ENCODE peak calls at places on chromosomes 12 and 14, in four cellular contexts. One of them, this sample, is unnamed.

GRCh38 chr14:90403065-90403464 is 6.2 kb downstream of the CALM1 start:
- DNase-seq in BJ: no peak
- DNase-seq in GM23338: no peak
- DNase-seq in cardiac fibroblast: no peak
- DNase-seq in this sample: no peak

GRCh38 chr12:14989790-14990189 is 16.9 kb downstream of the PDE6H start:
- DNase-seq in BJ: no peak
- DNase-seq in GM23338: no peak
- DNase-seq in cardiac fibroblast: no peak
- DNase-seq in this sample: no peak

GRCh38 chr14:74400328-74400727 is 25.7 kb downstream of the SYNDIG1L start:
- DNase-seq in GM23338: peak; percentile 73
- DNase-seq in BJ: no peak
- DNase-seq in cardiac fibroblast: peak; percentile 11
- DNase-seq in this sample: no peak

GRCh38 chr12:62230652-62231051 is 29.6 kb upstream of the USP15 start:
- DNase-seq in GM23338: no peak
- DNase-seq in BJ: no peak
- DNase-seq in cardiac fibroblast: no peak
- DNase-seq in this sample: no peak

GRCh38 chr12:123761841-123762714 is at the start of gene DNAH10:
- DNase-seq in GM23338: peak; percentile 88
- DNase-seq in BJ: no peak
- DNase-seq in cardiac fibroblast: peak; percentile 3
- DNase-seq in this sample: no peak

GRCh38 chr12:105274571-105274970 is 38.6 kb upstream of the APPL2 start:
- DNase-seq in cardiac fibroblast: no peak
- DNase-seq in BJ: no peak
- DNase-seq in GM23338: no peak
- DNase-seq in this sample: no peak

GRCh38 chr14:94890755-94891154 is 120.8 kb upstream of the GSC start:
- DNase-seq in GM23338: no peak
- DNase-seq in cardiac fibroblast: no peak
- DNase-seq in BJ: no peak
- DNase-seq in this sample: no peak

GRCh38 chr12:107759410-107759809 is 1.5 kb downstream of the PRDM4 start:
- DNase-seq in GM23338: no peak
- DNase-seq in cardiac fibroblast: peak; percentile 89
- DNase-seq in BJ: peak; percentile 55
- DNase-seq in this sample: peak; percentile 63

GRCh38 chr12:76080729-76081415 is 3.6 kb downstream of the NAP1L1 start:
- DNase-seq in GM23338: peak; percentile 79
- DNase-seq in cardiac fibroblast: no peak
- DNase-seq in BJ: no peak
- DNase-seq in this sample: no peak

GRCh38 chr12:77104792-77105191 is 39.4 kb upstream of the E2F7 start:
- DNase-seq in GM23338: no peak
- DNase-seq in cardiac fibroblast: peak; percentile 67
- DNase-seq in BJ: no peak
- DNase-seq in this sample: no peak

GRCh38 chr12:121921106-121921505 is 2.7 kb downstream of the CFAP251 start:
- DNase-seq in GM23338: no peak
- DNase-seq in cardiac fibroblast: no peak
- DNase-seq in BJ: no peak
- DNase-seq in this sample: no peak

GRCh38 chr14:22071001-22071400 is 397.4 kb upstream of the OR4E1 start:
- DNase-seq in GM23338: no peak
- DNase-seq in BJ: no peak
- DNase-seq in cardiac fibroblast: no peak
- DNase-seq in this sample: no peak

GRCh38 chr14:100622234-100622633 is 35.0 kb upstream of the BEGAIN start:
- DNase-seq in BJ: no peak
- DNase-seq in cardiac fibroblast: no peak
- DNase-seq in GM23338: no peak
- DNase-seq in this sample: no peak

GRCh38 chr14:38205949-38206665 is 1.6 kb upstream of the SSTR1 start:
- DNase-seq in cardiac fibroblast: no peak
- DNase-seq in GM23338: peak; percentile 2
- DNase-seq in BJ: no peak
- DNase-seq in this sample: no peak

DNA sequence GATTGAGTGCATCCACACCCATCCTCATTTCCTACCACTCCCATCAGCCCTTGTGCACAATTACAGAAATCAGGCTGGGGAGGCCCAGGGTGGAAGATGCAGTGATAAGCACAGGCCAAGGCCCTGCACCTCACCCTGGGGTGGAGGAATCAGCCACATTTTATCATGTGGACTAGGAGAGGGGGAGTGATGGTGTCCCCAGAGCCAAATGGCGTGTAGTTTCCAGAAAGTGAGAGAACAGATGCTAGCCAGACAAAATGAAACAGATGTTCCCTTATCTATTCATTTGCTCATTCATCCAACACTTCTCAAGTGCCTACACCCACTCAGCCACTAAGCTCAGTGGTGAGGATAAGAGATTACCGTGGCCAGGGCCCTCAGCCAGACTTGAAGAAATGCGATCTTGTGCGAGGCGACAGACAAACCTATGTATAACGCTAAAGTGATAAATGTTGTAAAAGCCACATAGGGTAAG is 93.6 kb downstream of the STAB2 start:
- DNase-seq in BJ: no peak
- DNase-seq in cardiac fibroblast: no peak
- DNase-seq in GM23338: no peak
- DNase-seq in this sample: peak; percentile 11
- H3K4me3 ChIP-seq in BJ: no peak overlapping the region
- H3K4me3 ChIP-seq in cardiac fibroblast: no peak overlapping the region
- H3K4me3 ChIP-seq in GM23338: no peak overlapping the region
- H3K4me3 ChIP-seq in this sample: no peak overlapping the region

GRCh38 chr12:69318225-69318624 is 30.0 kb upstream of the LYZ start:
- DNase-seq in BJ: no peak
- DNase-seq in GM23338: no peak
- DNase-seq in cardiac fibroblast: no peak
- DNase-seq in this sample: no peak
- H3K4me3 ChIP-seq in BJ: no peak overlapping the region
- H3K4me3 ChIP-seq in GM23338: no peak overlapping the region
- H3K4me3 ChIP-seq in cardiac fibroblast: no peak overlapping the region
- H3K4me3 ChIP-seq in this sample: no peak overlapping the region

GRCh38 chr14:58637391-58638230 is at the start of gene DACT1:
- DNase-seq in GM23338: peak; percentile 93
- DNase-seq in cardiac fibroblast: peak; percentile 74
- DNase-seq in BJ: no peak
- DNase-seq in this sample: peak; percentile 50

GRCh38 chr14:58640959-58641358 is 3.2 kb downstream of the DACT1 start:
- DNase-seq in BJ: no peak
- DNase-seq in GM23338: no peak
- DNase-seq in cardiac fibroblast: no peak
- DNase-seq in this sample: no peak

GRCh38 chr14:58641509-58641908 is 3.7 kb downstream of the DACT1 start:
- DNase-seq in GM23338: no peak
- DNase-seq in BJ: no peak
- DNase-seq in cardiac fibroblast: no peak
- DNase-seq in this sample: no peak

GRCh38 chr14:58638231-58639205 is 756 bp downstream of the DACT1 start:
- DNase-seq in GM23338: peak; percentile 59
- DNase-seq in cardiac fibroblast: peak; percentile 43
- DNase-seq in BJ: no peak
- DNase-seq in this sample: no peak

DNA sequence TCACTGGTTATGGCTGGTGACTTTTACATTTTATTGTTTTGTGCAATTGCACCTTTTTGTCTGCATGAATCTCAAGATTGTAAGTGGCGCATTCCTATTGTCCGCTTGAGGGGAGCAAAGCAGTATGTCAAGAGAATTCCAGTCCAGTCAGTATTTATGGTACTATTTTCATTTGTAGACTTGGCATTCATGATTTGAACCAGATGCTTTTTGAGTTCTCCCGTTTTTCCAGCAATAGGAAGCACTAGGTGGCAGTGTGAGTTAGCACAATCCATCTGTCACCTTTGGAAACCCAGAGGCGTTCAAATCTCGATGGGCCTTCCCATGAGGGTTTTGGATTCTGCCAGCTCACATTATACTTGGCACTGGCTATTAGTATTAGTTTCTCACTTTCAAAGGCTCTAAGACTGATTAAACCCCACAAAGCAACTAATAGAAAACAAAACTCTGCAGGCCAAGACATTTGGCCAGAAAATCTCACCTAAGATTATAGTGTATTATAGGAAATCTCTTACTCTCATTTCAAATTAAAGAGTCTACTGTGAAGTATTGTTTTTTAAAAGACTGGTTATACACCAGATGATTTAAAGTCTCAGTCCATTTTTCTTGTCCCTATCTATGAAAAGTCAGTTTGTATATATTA is 2.2 kb downstream of the DACT1 start:
- DNase-seq in BJ: peak; percentile 66
- DNase-seq in cardiac fibroblast: peak; percentile 94
- DNase-seq in GM23338: peak; percentile 71
- DNase-seq in this sample: peak; percentile 67
- H3K4me3 ChIP-seq in BJ: peak overlapping the region; percentile 78
- H3K4me3 ChIP-seq in cardiac fibroblast: no peak overlapping the region
- H3K4me3 ChIP-seq in GM23338: peak overlapping the region; percentile 73
- H3K4me3 ChIP-seq in this sample: peak overlapping the region; percentile 83

GRCh38 chr12:94297876-94298520 is 149.6 kb downstream of the PLXNC1 start:
- DNase-seq in cardiac fibroblast: no peak
- DNase-seq in BJ: no peak
- DNase-seq in GM23338: no peak
- DNase-seq in this sample: no peak
- H3K4me3 ChIP-seq in cardiac fibroblast: no peak overlapping the region
- H3K4me3 ChIP-seq in BJ: no peak overlapping the region
- H3K4me3 ChIP-seq in GM23338: no peak overlapping the region
- H3K4me3 ChIP-seq in this sample: no peak overlapping the region

This sample was measured in skeletal muscle cell.